ENCODE peak calls at places on chromosomes 1 and 21, in ten cellular contexts. E, Q, N, F, S, Y, B, R, K and U are unnamed samples.

GRCh38 chr1:207487636-207488035 is 8.3 kb upstream of the CR1 start:
- DNase-seq in E (no peak), Q (no peak), N (no peak), F (no peak), S (no peak), Y (no peak), B (no peak), R (no peak), K (no peak), U (no peak)

GRCh38 chr1:158818560-158818959 is 12.6 kb upstream of the MNDA start:
- DNase-seq in E (no peak), Q (no peak), N (no peak), F (no peak), S (no peak), Y (no peak), B (no peak), R (no peak), K (no peak), U (no peak)

GRCh38 chr21:29441651-29442050 is 142.9 kb downstream of the BACH1 start:
- DNase-seq in E (no peak), Q (no peak), N (no peak), F (no peak), S (no peak), Y (no peak), B (no peak), R (no peak), K (no peak), U (no peak)

GRCh38 chr1:187038789-187039188 is 210.0 kb downstream of the PLA2G4A start:
- DNase-seq in E (no peak), Q (no peak), N (no peak), F (no peak), S (no peak), Y (no peak), B (peak), R (no peak), K (no peak), U (no peak)

GRCh38 chr1:223755432-223755792 is 43.1 kb downstream of the CAPN2 start:
- DNase-seq in E (no peak), Q (no peak), N (no peak), F (no peak), S (no peak), Y (no peak), B (no peak), R (no peak), K (no peak), U (no peak)

GRCh38 chr1:94305704-94306103 is 68.3 kb upstream of the ARHGAP29 start:
- DNase-seq in E (no peak), Q (no peak), N (no peak), F (no peak), S (no peak), Y (no peak), B (no peak), R (no peak), K (no peak), U (no peak)

GRCh38 chr21:15301736-15302135 is 236.9 kb upstream of the NRIP1 start:
- DNase-seq in E (no peak), Q (no peak), N (no peak), F (no peak), S (no peak), Y (no peak), B (no peak), R (no peak), K (no peak), U (no peak)

GRCh38 chr1:77394166-77394565 is 112.3 kb downstream of the AK5 start:
- DNase-seq in E (no peak), Q (no peak), N (no peak), F (no peak), S (no peak), Y (no peak), B (no peak), R (no peak), K (no peak), U (no peak)

GRCh38 chr1:52348704-52349301 is 17.2 kb downstream of the CC2D1B start:
- DNase-seq in E (peak), Q (no peak), N (peak), F (no peak), S (no peak), Y (no peak), B (no peak), R (peak), K (no peak), U (no peak)

GRCh38 chr1:175742790-175743459 is 470 bp downstream of the TNR start:
- DNase-seq in E (no peak), Q (no peak), N (no peak), F (no peak), S (peak), Y (no peak), B (no peak), R (peak), K (no peak), U (no peak)

GRCh38 chr1:31507676-31508530 is 68.4 kb upstream of the TINAGL1 start:
- DNase-seq in E (no peak), Q (no peak), N (no peak), F (no peak), S (no peak), Y (no peak), B (no peak), R (no peak), K (no peak), U (no peak)

GRCh38 chr1:160082487-160082886 is 1.1 kb downstream of the KCNJ9 start:
- DNase-seq in E (no peak), Q (no peak), N (no peak), F (no peak), S (no peak), Y (no peak), B (no peak), R (no peak), K (no peak), U (no peak)

GRCh38 chr1:53278294-53278693 is 40.0 kb upstream of the MAGOH start:
- DNase-seq in E (peak), Q (peak), N (peak), F (no peak), S (peak), Y (peak), B (no peak), R (peak), K (peak), U (peak)

GRCh38 chr1:154420172-154420571 is 15.0 kb downstream of the IL6R start:
- DNase-seq in E (peak), Q (peak), N (peak), F (no peak), S (peak), Y (peak), B (no peak), R (peak), K (peak), U (peak)

GRCh38 chr1:53572802-53573148 is 113.6 kb downstream of the DMRTB1 start:
- DNase-seq in E (no peak), Q (no peak), N (no peak), F (no peak), S (no peak), Y (no peak), B (no peak), R (no peak), K (no peak), U (peak)

GRCh38 chr1:97603776-97604175 is 317.1 kb downstream of the DPYD start:
- DNase-seq in E (no peak), Q (no peak), N (no peak), F (no peak), S (no peak), Y (no peak), B (no peak), R (no peak), K (no peak), U (no peak)

GRCh38 chr1:201119826-201120225 is 7.2 kb downstream of the ASCL5 start:
- DNase-seq in E (no peak), Q (no peak), N (no peak), F (no peak), S (no peak), Y (no peak), B (no peak), R (no peak), K (no peak), U (no peak)

GRCh38 chr1:199843856-199844255 is 183.7 kb upstream of the NR5A2 start:
- DNase-seq in E (no peak), Q (no peak), N (no peak), F (no peak), S (no peak), Y (no peak), B (no peak), R (no peak), K (no peak), U (no peak)

GRCh38 chr1:55289042-55289441 is 73.9 kb upstream of the USP24 start:
- DNase-seq in E (no peak), Q (no peak), N (no peak), F (no peak), S (no peak), Y (no peak), B (no peak), R (no peak), K (no peak), U (no peak)

GRCh38 chr1:95640746-95641145 is 406.7 kb downstream of the RWDD3 start:
- DNase-seq in E (peak), Q (no peak), N (peak), F (peak), S (peak), Y (no peak), B (no peak), R (peak), K (peak), U (no peak)

GRCh38 chr1:12433323-12434053 is 184.5 kb downstream of the DHRS3 start:
- DNase-seq in E (peak), Q (peak), N (no peak), F (no peak), S (peak), Y (no peak), B (peak), R (no peak), K (peak), U (peak)

GRCh38 chr1:17596186-17596585 is 56.7 kb downstream of the ARHGEF10L start:
- DNase-seq in E (peak), Q (no peak), N (no peak), F (no peak), S (no peak), Y (no peak), B (no peak), R (no peak), K (peak), U (peak)

GRCh38 chr1:43307458-43308158 is 6.8 kb downstream of the TIE1 start:
- DNase-seq in E (no peak), Q (no peak), N (no peak), F (peak), S (no peak), Y (no peak), B (no peak), R (no peak), K (no peak), U (no peak)

GRCh38 chr1:34847094-34847493 is 12.5 kb downstream of the SMIM12 start:
- DNase-seq in E (no peak), Q (no peak), N (no peak), F (no peak), S (no peak), Y (no peak), B (no peak), R (no peak), K (no peak), U (no peak)

GRCh38 chr1:12771186-12771585 is 2.4 kb upstream of the PRAMEF12 start:
- DNase-seq in E (no peak), Q (no peak), N (no peak), F (no peak), S (no peak), Y (no peak), B (no peak), R (no peak), K (no peak), U (no peak)

GRCh38 chr21:41611966-41612606 is 104.1 kb upstream of the TMPRSS2 start:
- DNase-seq in E (no peak), Q (no peak), N (peak), F (no peak), S (peak), Y (no peak), B (peak), R (no peak), K (peak), U (peak)

GRCh38 chr21:44596068-44596725 is 3.9 kb upstream of the KRTAP10-6 start:
- DNase-seq in E (peak), Q (no peak), N (no peak), F (no peak), S (no peak), Y (no peak), B (no peak), R (no peak), K (no peak), U (no peak)

GRCh38 chr21:44592446-44593365 is at the start of gene KRTAP10-6:
- DNase-seq in E (peak), Q (no peak), N (no peak), F (peak), S (no peak), Y (no peak), B (no peak), R (no peak), K (no peak), U (no peak)

GRCh38 chr21:44590311-44590721 is 2.0 kb downstream of the KRTAP10-6 start:
- DNase-seq in E (peak), Q (no peak), N (no peak), F (peak), S (no peak), Y (no peak), B (no peak), R (no peak), K (no peak), U (no peak)

GRCh38 chr21:44594406-44594916 is 2.2 kb upstream of the KRTAP10-6 start:
- DNase-seq in E (no peak), Q (no peak), N (no peak), F (no peak), S (no peak), Y (no peak), B (no peak), R (no peak), K (no peak), U (no peak)

DNA sequence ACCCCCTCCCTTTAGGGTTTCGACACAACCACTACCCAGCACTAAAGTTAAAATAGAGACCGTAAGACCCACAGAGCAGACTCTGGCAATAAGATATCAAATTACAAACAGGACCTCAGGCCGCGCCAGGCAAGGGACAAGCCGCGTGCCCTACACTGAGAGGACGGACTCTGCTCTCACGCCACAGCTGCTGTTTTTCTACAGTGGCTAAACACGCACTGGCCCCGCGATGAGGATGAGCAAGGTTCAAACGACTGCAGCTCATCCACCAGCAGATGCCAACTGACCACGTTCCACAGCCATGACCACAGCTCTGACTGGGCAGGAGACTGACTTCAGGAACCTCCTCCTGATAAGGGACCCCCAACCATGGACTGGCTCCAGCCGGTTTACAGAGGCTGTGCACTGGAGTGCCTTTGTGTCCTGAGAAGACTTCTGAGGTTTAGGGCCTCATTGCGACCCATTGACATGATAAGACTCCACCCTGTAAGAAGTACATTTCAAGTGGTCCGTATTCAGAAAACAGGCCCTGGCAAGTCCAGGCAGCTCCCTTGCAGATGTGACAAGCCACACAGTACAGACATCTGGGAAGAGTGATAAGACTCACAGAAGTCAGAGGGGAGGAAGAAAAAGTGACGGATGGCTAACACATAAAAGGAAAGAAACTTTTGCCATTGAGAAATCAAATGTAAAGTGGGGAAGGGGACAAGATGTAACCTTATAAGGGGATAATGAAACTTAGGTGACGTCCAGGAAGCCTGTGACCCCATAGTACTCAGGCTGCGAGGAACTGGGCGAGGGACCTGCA is 1.5 kb upstream of the KRTAP10-6 start:
- DNase-seq in E (peak), Q (no peak), N (no peak), F (no peak), S (no peak), Y (no peak), B (no peak), R (no peak), K (no peak), U (no peak)
- TF ChIP-seq POLR2A in E (no peak), Q (no peak), N (no peak), F (no peak), S (no peak), Y (no peak), B (no peak), R (no peak), K (no peak), U (no peak)

DNA sequence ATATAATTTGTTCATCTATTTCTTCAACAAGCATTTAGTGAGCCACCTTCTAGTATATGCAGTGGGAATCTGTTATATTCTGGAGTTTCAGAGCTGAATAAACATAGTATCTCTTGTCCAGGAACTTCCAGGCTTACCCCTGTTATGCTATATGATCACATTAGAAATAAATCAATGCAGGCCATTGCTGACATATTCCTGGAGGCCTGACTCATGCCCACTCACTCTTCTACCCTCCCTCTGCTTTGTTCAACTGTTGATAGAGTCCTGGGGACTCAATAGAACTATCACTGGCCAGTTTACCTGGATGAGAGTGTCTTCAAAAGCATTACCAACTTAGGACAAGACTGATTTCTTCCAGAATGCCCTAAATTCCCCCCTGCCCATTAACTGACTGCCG is 29.3 kb upstream of the SRSF10 start:
- DNase-seq in E (no peak), Q (no peak), N (no peak), F (no peak), S (no peak), Y (no peak), B (no peak), R (no peak), K (no peak), U (no peak)
- TF ChIP-seq POLR2A in E (no peak), Q (no peak), N (no peak), F (no peak), S (no peak), Y (no peak), B (no peak), R (no peak), K (no peak), U (no peak)

GRCh38 chr1:227734858-227735780 is at the start of the genes JMJD4 and SNAP47:
- DNase-seq in E (peak), Q (peak), N (peak), F (peak), S (peak), Y (peak), B (peak), R (peak), K (peak), U (peak)
- TF ChIP-seq POLR2A in E (peak), Q (peak), N (peak), F (peak), S (peak), Y (peak), B (peak), R (peak), K (no peak), U (peak)

DNA sequence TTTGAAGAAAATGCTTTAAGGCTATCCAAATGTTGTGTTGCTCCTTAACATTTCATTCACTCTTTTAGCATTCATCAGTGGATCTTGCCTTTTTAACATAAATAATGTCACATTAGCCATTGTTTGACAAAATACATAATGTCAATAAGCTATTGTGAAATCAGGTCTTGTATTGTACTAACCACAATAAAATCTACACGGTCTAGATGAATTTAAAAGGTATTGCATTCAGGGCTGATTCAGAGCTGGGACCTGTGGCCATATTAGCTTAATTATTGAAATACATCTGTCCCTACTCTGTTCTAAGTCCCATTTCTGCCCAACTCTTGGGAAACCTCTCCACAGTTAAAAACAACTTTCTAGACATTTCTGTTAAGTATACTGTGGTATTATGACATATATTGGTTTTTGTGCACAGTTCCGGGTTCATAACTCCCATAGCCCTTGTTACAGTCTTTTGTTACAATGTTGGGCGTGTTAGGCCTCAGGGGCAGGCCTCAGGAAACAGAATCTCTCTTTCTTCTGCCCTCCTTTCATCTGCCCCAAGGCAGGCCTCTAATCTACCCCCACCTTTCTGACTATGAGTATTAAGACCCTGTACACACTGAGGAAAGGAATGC is 44.7 kb upstream of the CITED4 start:
- DNase-seq in E (no peak), Q (no peak), N (no peak), F (no peak), S (no peak), Y (no peak), B (no peak), R (no peak), K (no peak), U (no peak)
- TF ChIP-seq POLR2A in E (no peak), Q (no peak), N (no peak), F (no peak), S (no peak), Y (no peak), B (no peak), R (no peak), K (no peak), U (no peak)